ENCODE peak calls at places on chromosomes 6 and 20, in ten cellular contexts. I, S, M, O, B, K, N, W, Y and Z are unnamed samples.

GRCh38 chr6:8837343-8837742 is 402.0 kb upstream of the SLC35B3 start:
- DNase-seq in N (no peak), O (no peak), Y (no peak), M (no peak), W (no peak), S (no peak), I (no peak), K (no peak), B (no peak), Z (no peak)

GRCh38 chr20:58721951-58722371 is 29.4 kb downstream of the NPEPL1 start:
- DNase-seq in M (peak; percentile 21), B (peak; percentile 77), S (no peak), O (no peak), Y (no peak), I (peak; percentile 23), K (no peak), N (no peak), W (no peak), Z (no peak)

GRCh38 chr20:5991623-5992441 is 41.4 kb downstream of the MCM8 start:
- DNase-seq in B (no peak), S (no peak), Y (no peak), W (peak; percentile 50), I (no peak), M (no peak), K (no peak), N (peak; percentile 27), O (no peak), Z (peak; percentile 29)

GRCh38 chr6:85600713-85601313 is 7.2 kb upstream of the SNX14 start:
- DNase-seq in I (no peak), S (no peak), N (no peak), B (no peak), M (no peak), Y (no peak), O (no peak), W (no peak), K (no peak), Z (peak; percentile 12)

GRCh38 chr20:48283470-48284110 is 498.3 kb upstream of the SULF2 start:
- DNase-seq in B (peak; percentile 78), I (no peak), K (no peak), Y (peak; percentile 57), S (peak; percentile 80), W (peak; percentile 97), O (no peak), M (no peak), N (peak; percentile 77), Z (peak; percentile 85)

GRCh38 chr6:4774715-4775590 is 1.3 kb upstream of the CDYL start:
- DNase-seq in I (peak; percentile 33), B (peak; percentile 69), W (peak; percentile 4), M (peak; percentile 68), O (no peak), S (peak; percentile 34), N (no peak), K (peak; percentile 25), Y (no peak), Z (no peak)

GRCh38 chr6:48061630-48062029 is 49.4 kb downstream of the PTCHD4 start:
- DNase-seq in M (no peak), O (no peak), N (peak; percentile 71), I (no peak), Y (no peak), S (peak; percentile 62), K (no peak), B (no peak), W (no peak), Z (peak; percentile 82)

GRCh38 chr6:33418690-33419291 is 884 bp upstream of the CUTA start:
- DNase-seq in W (peak; percentile 47), K (peak; percentile 76), B (no peak), Y (no peak), S (no peak), O (no peak), I (no peak), N (peak; percentile 34), M (no peak), Z (no peak)

GRCh38 chr6:7166410-7167293 is 58.9 kb downstream of the RREB1 start:
- DNase-seq in M (no peak), Y (peak; percentile 55), N (peak; percentile 75), K (no peak), I (no peak), O (no peak), S (no peak), B (no peak), W (peak; percentile 58), Z (no peak)

GRCh38 chr6:7165736-7166296 is 58.1 kb downstream of the RREB1 start:
- DNase-seq in S (no peak), M (no peak), N (no peak), O (no peak), W (no peak), Y (no peak), I (peak; percentile 60), B (no peak), K (no peak), Z (no peak)

GRCh38 chr6:7164536-7165001 is 56.8 kb downstream of the RREB1 start:
- DNase-seq in I (no peak), N (no peak), B (no peak), Y (no peak), K (no peak), M (no peak), S (no peak), O (no peak), W (no peak), Z (no peak)

GRCh38 chr6:7163661-7164071 is 55.9 kb downstream of the RREB1 start:
- DNase-seq in B (no peak), O (no peak), I (no peak), S (no peak), Y (no peak), M (no peak), N (no peak), W (no peak), K (no peak), Z (no peak)

DNA sequence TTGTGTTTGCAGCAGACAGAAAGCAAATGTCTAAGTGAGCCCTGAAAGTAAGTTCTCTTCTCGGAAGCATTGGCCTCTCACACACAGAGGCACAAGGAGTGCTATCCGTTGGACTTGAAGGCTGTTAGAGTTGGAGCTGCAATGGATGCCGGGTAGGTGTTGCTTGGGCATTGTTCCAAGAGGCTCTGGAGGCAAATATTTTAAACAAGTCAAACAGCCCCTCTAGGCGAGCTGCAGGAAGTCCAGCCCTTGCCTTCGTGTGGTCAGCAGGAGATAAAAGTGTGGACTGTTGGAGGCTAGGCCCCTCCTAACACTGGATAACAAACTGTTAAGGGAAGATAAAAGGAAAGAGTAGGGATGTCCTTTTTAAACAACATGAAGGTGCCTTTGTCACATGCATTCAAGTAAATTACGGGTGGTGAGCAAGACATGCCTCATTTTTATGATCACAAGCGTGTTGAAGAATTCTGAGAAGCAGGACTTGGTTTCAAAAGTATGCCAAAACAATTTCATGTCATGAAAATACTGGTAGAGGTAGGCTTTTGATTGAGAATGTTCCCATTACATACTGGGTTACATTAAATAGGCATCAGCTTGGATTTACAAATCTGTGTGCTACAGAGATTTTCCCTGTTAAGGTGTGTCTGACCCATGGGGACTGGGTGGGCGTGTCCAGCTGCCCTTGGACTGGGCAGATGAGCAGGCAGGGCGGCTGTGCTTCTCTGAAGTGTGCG is 57.4 kb downstream of the RREB1 start:
- DNase-seq in O (no peak), Y (no peak), M (no peak), B (no peak), S (no peak), K (no peak), I (no peak), W (no peak), N (no peak), Z (no peak)
- H3K4me3 ChIP-seq in O (no peak overlapping the region), Y (no peak overlapping the region), M (no peak overlapping the region), B (no peak overlapping the region), S (no peak overlapping the region), K (no peak overlapping the region), I (no peak overlapping the region), W (no peak overlapping the region), N (no peak overlapping the region), Z (no peak overlapping the region)

DNA sequence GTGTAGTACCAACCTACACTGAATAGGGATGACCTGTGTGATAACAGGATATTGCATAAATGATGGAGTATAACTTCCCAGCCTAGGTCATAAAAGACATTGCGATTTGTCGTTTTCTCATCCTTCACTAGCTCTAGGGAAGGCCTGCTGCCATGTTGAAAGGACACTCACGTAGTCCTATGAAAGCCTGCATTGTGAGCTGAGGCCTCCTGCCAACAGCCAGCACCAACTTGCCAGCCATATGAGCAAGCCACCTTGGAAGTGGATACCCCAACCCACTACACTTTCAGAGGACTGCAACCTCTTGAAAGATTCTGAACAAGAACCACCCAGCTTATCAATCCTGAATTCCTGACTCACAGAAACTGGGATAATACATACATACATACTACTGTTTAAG is 3.5 kb upstream of the PANK2 start:
- DNase-seq in S (no peak), N (no peak), M (no peak), Y (no peak), K (no peak), B (no peak), O (no peak), I (no peak), W (no peak), Z (no peak)
- H3K4me3 ChIP-seq in S (no peak overlapping the region), N (no peak overlapping the region), M (no peak overlapping the region), Y (no peak overlapping the region), K (no peak overlapping the region), B (no peak overlapping the region), O (no peak overlapping the region), I (no peak overlapping the region), W (no peak overlapping the region), Z (no peak overlapping the region)

DNA sequence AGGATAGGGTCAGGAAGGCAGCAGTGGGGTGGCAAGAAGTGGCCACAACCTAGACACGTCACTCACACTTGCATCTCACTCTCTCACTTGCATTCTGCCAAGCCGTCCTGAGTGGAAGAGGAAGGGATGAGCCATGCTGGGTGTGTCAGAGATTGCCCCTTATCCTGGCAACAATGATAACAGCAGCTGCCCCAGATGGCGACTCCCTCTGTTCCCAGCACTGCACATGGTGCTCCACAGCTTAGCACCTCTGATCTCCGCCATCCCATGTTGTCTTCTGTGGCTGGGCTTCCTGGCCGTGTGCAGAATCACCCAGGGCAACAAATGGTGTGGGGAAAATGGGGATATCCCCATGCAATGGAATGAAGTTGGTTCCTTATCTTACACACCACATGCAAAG is 11.1 kb downstream of the KCNB1 start:
- DNase-seq in N (no peak), S (no peak), M (no peak), B (no peak), I (no peak), Y (no peak), O (no peak), K (no peak), W (no peak), Z (no peak)
- H3K4me3 ChIP-seq in N (no peak overlapping the region), S (no peak overlapping the region), M (no peak overlapping the region), B (no peak overlapping the region), I (no peak overlapping the region), Y (no peak overlapping the region), O (no peak overlapping the region), K (no peak overlapping the region), W (no peak overlapping the region), Z (no peak overlapping the region)

DNA sequence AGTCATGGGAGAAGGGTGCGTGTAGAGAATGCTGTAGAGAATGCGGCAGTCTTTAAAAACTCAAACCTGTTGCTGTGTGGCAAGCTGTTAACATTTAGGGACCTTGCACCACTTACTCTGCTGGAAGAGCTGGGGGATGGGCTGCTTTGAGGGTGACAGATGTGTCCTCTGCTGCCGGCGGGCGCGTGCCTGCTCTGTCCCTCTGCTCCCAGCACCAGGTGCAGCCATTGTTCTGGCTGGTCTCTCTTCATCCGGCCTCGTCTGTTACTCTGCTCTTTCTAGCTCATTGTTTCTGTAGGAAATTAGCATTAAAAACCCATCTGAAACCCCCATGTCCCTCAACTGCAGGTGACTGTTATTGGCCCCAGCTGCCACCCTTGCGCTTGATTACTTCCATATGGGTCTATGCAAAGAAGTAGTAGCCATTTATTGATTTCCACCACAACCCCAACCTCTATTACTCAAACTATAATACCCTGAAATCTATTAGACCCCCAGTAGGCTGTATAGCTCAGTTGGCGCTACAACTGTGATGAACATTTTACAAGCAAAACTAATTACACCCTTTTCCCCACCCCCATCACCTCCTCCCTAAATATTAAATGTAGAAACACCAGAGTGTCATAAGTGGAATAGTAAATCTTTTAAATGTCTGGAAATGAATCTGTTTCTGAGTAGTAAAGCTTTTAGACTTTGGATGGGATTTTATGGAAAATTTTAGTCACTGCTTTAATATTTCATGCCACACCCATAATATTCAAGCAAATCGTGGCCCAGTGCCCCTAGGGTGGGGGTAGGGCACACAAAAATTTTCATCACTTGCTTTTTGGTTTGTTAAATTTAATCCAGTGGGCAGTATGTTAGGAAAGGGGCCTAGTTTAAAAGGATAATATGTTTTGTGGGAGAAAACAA is 78.7 kb downstream of the CBFA2T2 start:
- DNase-seq in B (peak; percentile 63), O (no peak), W (no peak), K (no peak), Y (no peak), M (no peak), I (peak; percentile 76), N (no peak), S (no peak), Z (peak; percentile 29)
- H3K4me3 ChIP-seq in B (no peak overlapping the region), O (no peak overlapping the region), W (no peak overlapping the region), K (no peak overlapping the region), Y (no peak overlapping the region), M (no peak overlapping the region), I (no peak overlapping the region), N (no peak overlapping the region), S (no peak overlapping the region), Z (no peak overlapping the region)